ENCODE peak calls at places on chromosomes 1 and 21, in eight cellular contexts. One of them, this sample, is unnamed.

GRCh38 chr1:43418858-43419257 is 29.2 kb downstream of the SZT2 start:
- DNase-seq in tibial nerve: no peak
- DNase-seq in AG10803: no peak
- DNase-seq in brain microvascular endothelial cell: no peak
- DNase-seq in lower leg skin: peak
- DNase-seq in foreskin fibroblast: no peak
- DNase-seq in lung: no peak
- DNase-seq in ovary: no peak
- DNase-seq in this sample: no peak

GRCh38 chr1:187300093-187300492 is 471.3 kb downstream of the PLA2G4A start:
- DNase-seq in lung: no peak
- DNase-seq in AG10803: no peak
- DNase-seq in ovary: no peak
- DNase-seq in tibial nerve: no peak
- DNase-seq in foreskin fibroblast: no peak
- DNase-seq in lower leg skin: no peak
- DNase-seq in brain microvascular endothelial cell: no peak
- DNase-seq in this sample: no peak

GRCh38 chr1:13956386-13956785 is 256.4 kb downstream of the PRDM2 start:
- DNase-seq in brain microvascular endothelial cell: no peak
- DNase-seq in lower leg skin: no peak
- DNase-seq in lung: peak
- DNase-seq in tibial nerve: no peak
- DNase-seq in ovary: no peak
- DNase-seq in AG10803: peak
- DNase-seq in foreskin fibroblast: peak
- DNase-seq in this sample: peak

GRCh38 chr1:235852887-235853286 is 13.8 kb downstream of the LYST start:
- DNase-seq in AG10803: peak
- DNase-seq in lung: no peak
- DNase-seq in foreskin fibroblast: no peak
- DNase-seq in ovary: no peak
- DNase-seq in tibial nerve: no peak
- DNase-seq in brain microvascular endothelial cell: no peak
- DNase-seq in lower leg skin: no peak
- DNase-seq in this sample: peak

GRCh38 chr1:3530931-3531818 is 76.7 kb downstream of the ARHGEF16 start:
- DNase-seq in lung: peak
- DNase-seq in AG10803: peak
- DNase-seq in tibial nerve: peak
- DNase-seq in ovary: peak
- DNase-seq in lower leg skin: peak
- DNase-seq in foreskin fibroblast: peak
- DNase-seq in brain microvascular endothelial cell: peak
- DNase-seq in this sample: peak

GRCh38 chr1:228337711-228338520 is 68.7 kb downstream of the TRIM11 start:
- DNase-seq in brain microvascular endothelial cell: no peak
- DNase-seq in lung: no peak
- DNase-seq in foreskin fibroblast: no peak
- DNase-seq in lower leg skin: peak
- DNase-seq in ovary: peak
- DNase-seq in AG10803: no peak
- DNase-seq in tibial nerve: no peak
- DNase-seq in this sample: no peak

GRCh38 chr1:1046243-1046642 is 26.3 kb downstream of the AGRN start:
- DNase-seq in AG10803: no peak
- DNase-seq in tibial nerve: no peak
- DNase-seq in foreskin fibroblast: no peak
- DNase-seq in lung: no peak
- DNase-seq in ovary: no peak
- DNase-seq in lower leg skin: no peak
- DNase-seq in brain microvascular endothelial cell: no peak
- DNase-seq in this sample: no peak

GRCh38 chr1:111290640-111291039 is at the start of gene CHIA:
- DNase-seq in tibial nerve: no peak
- DNase-seq in brain microvascular endothelial cell: no peak
- DNase-seq in foreskin fibroblast: no peak
- DNase-seq in AG10803: no peak
- DNase-seq in lung: peak
- DNase-seq in ovary: no peak
- DNase-seq in lower leg skin: no peak
- DNase-seq in this sample: peak

GRCh38 chr1:109242387-109242786 is 7.0 kb upstream of the CELSR2 start:
- DNase-seq in lung: no peak
- DNase-seq in brain microvascular endothelial cell: no peak
- DNase-seq in tibial nerve: no peak
- DNase-seq in AG10803: peak
- DNase-seq in ovary: peak
- DNase-seq in lower leg skin: peak
- DNase-seq in foreskin fibroblast: no peak
- DNase-seq in this sample: peak

GRCh38 chr1:207519505-207520399 is 23.8 kb downstream of the CR1 start:
- DNase-seq in tibial nerve: no peak
- DNase-seq in lower leg skin: no peak
- DNase-seq in ovary: no peak
- DNase-seq in brain microvascular endothelial cell: no peak
- DNase-seq in lung: no peak
- DNase-seq in foreskin fibroblast: peak
- DNase-seq in AG10803: peak
- DNase-seq in this sample: peak

GRCh38 chr1:30286241-30286983 is 437.0 kb downstream of the MATN1 start:
- DNase-seq in lung: no peak
- DNase-seq in ovary: no peak
- DNase-seq in lower leg skin: peak
- DNase-seq in foreskin fibroblast: no peak
- DNase-seq in brain microvascular endothelial cell: no peak
- DNase-seq in AG10803: no peak
- DNase-seq in tibial nerve: no peak
- DNase-seq in this sample: no peak

GRCh38 chr1:232767381-232768074 is 37.7 kb upstream of the MAP10 start:
- DNase-seq in ovary: peak
- DNase-seq in foreskin fibroblast: peak
- DNase-seq in lung: no peak
- DNase-seq in tibial nerve: no peak
- DNase-seq in AG10803: peak
- DNase-seq in lower leg skin: peak
- DNase-seq in brain microvascular endothelial cell: peak
- DNase-seq in this sample: peak

GRCh38 chr1:8464987-8465386 is 147.1 kb downstream of the SLC45A1 start:
- DNase-seq in lung: no peak
- DNase-seq in tibial nerve: no peak
- DNase-seq in lower leg skin: no peak
- DNase-seq in ovary: no peak
- DNase-seq in AG10803: peak
- DNase-seq in brain microvascular endothelial cell: no peak
- DNase-seq in foreskin fibroblast: peak
- DNase-seq in this sample: peak

GRCh38 chr1:229947968-229948367 is 119.1 kb upstream of the GALNT2 start:
- DNase-seq in tibial nerve: no peak
- DNase-seq in lung: no peak
- DNase-seq in foreskin fibroblast: no peak
- DNase-seq in lower leg skin: no peak
- DNase-seq in ovary: no peak
- DNase-seq in AG10803: no peak
- DNase-seq in brain microvascular endothelial cell: peak
- DNase-seq in this sample: peak

GRCh38 chr1:32321712-32322291 is 14.2 kb downstream of the MARCKSL1 start:
- DNase-seq in brain microvascular endothelial cell: no peak
- DNase-seq in AG10803: no peak
- DNase-seq in tibial nerve: no peak
- DNase-seq in ovary: no peak
- DNase-seq in foreskin fibroblast: no peak
- DNase-seq in lung: no peak
- DNase-seq in lower leg skin: no peak
- DNase-seq in this sample: no peak

GRCh38 chr1:212792396-212792908 is 758 bp downstream of the TATDN3 start:
- DNase-seq in tibial nerve: no peak
- DNase-seq in AG10803: no peak
- DNase-seq in ovary: no peak
- DNase-seq in brain microvascular endothelial cell: no peak
- DNase-seq in lower leg skin: no peak
- DNase-seq in foreskin fibroblast: no peak
- DNase-seq in lung: no peak
- DNase-seq in this sample: no peak

GRCh38 chr1:231518485-231519035 is 9.9 kb upstream of the TSNAX start:
- DNase-seq in brain microvascular endothelial cell: no peak
- DNase-seq in AG10803: no peak
- DNase-seq in ovary: no peak
- DNase-seq in lower leg skin: no peak
- DNase-seq in foreskin fibroblast: no peak
- DNase-seq in tibial nerve: no peak
- DNase-seq in lung: no peak
- DNase-seq in this sample: no peak

GRCh38 chr1:145751491-145752021 is 32.3 kb downstream of the CD160 start:
- DNase-seq in brain microvascular endothelial cell: peak
- DNase-seq in ovary: no peak
- DNase-seq in lung: no peak
- DNase-seq in tibial nerve: no peak
- DNase-seq in foreskin fibroblast: peak
- DNase-seq in lower leg skin: no peak
- DNase-seq in AG10803: peak
- DNase-seq in this sample: peak

GRCh38 chr1:52482326-52483004 is 70.4 kb downstream of the TUT4 start:
- DNase-seq in lung: no peak
- DNase-seq in tibial nerve: no peak
- DNase-seq in ovary: no peak
- DNase-seq in brain microvascular endothelial cell: no peak
- DNase-seq in AG10803: no peak
- DNase-seq in foreskin fibroblast: no peak
- DNase-seq in lower leg skin: no peak
- DNase-seq in this sample: no peak

GRCh38 chr1:224894915-224895314 is 34.6 kb upstream of the DNAH14 start:
- DNase-seq in brain microvascular endothelial cell: no peak
- DNase-seq in tibial nerve: no peak
- DNase-seq in foreskin fibroblast: peak
- DNase-seq in AG10803: peak
- DNase-seq in lower leg skin: no peak
- DNase-seq in lung: no peak
- DNase-seq in ovary: no peak
- DNase-seq in this sample: peak
- TF ChIP-seq CTCF in brain microvascular endothelial cell: peak
- TF ChIP-seq CTCF in tibial nerve: no peak
- TF ChIP-seq CTCF in foreskin fibroblast: no peak
- TF ChIP-seq CTCF in AG10803: peak
- TF ChIP-seq CTCF in lower leg skin: no peak
- TF ChIP-seq CTCF in lung: no peak
- TF ChIP-seq CTCF in ovary: no peak
- TF ChIP-seq CTCF in this sample: peak

GRCh38 chr1:234584926-234585325 is 25.1 kb downstream of the IRF2BP2 start:
- DNase-seq in AG10803: peak
- DNase-seq in foreskin fibroblast: no peak
- DNase-seq in ovary: no peak
- DNase-seq in lung: no peak
- DNase-seq in tibial nerve: no peak
- DNase-seq in brain microvascular endothelial cell: peak
- DNase-seq in lower leg skin: no peak
- DNase-seq in this sample: no peak

GRCh38 chr1:234588402-234588801 is 21.6 kb downstream of the IRF2BP2 start:
- DNase-seq in brain microvascular endothelial cell: no peak
- DNase-seq in lung: no peak
- DNase-seq in tibial nerve: no peak
- DNase-seq in lower leg skin: no peak
- DNase-seq in ovary: no peak
- DNase-seq in foreskin fibroblast: no peak
- DNase-seq in AG10803: no peak
- DNase-seq in this sample: no peak

GRCh38 chr1:234585333-234586055 is 24.5 kb downstream of the IRF2BP2 start:
- DNase-seq in AG10803: peak
- DNase-seq in ovary: no peak
- DNase-seq in lower leg skin: no peak
- DNase-seq in brain microvascular endothelial cell: peak
- DNase-seq in foreskin fibroblast: no peak
- DNase-seq in lung: no peak
- DNase-seq in tibial nerve: no peak
- DNase-seq in this sample: peak

GRCh38 chr1:234586304-234586703 is 23.7 kb downstream of the IRF2BP2 start:
- DNase-seq in AG10803: no peak
- DNase-seq in brain microvascular endothelial cell: no peak
- DNase-seq in lung: no peak
- DNase-seq in foreskin fibroblast: no peak
- DNase-seq in tibial nerve: no peak
- DNase-seq in ovary: no peak
- DNase-seq in lower leg skin: no peak
- DNase-seq in this sample: no peak

GRCh38 chr1:234586892-234587445 is 23.0 kb downstream of the IRF2BP2 start:
- DNase-seq in ovary: no peak
- DNase-seq in lower leg skin: no peak
- DNase-seq in AG10803: no peak
- DNase-seq in brain microvascular endothelial cell: peak
- DNase-seq in foreskin fibroblast: no peak
- DNase-seq in lung: no peak
- DNase-seq in tibial nerve: no peak
- DNase-seq in this sample: no peak
- H3K4me3 ChIP-seq in ovary: no peak
- H3K4me3 ChIP-seq in lower leg skin: no peak
- H3K4me3 ChIP-seq in AG10803: no peak
- H3K4me3 ChIP-seq in brain microvascular endothelial cell: no peak
- H3K4me3 ChIP-seq in foreskin fibroblast: no peak
- H3K4me3 ChIP-seq in lung: no peak
- H3K4me3 ChIP-seq in tibial nerve: no peak
- H3K4me3 ChIP-seq in this sample: no peak

GRCh38 chr21:24840287-24840686 is 767.0 kb downstream of the MRPL39 start:
- DNase-seq in lung: no peak
- DNase-seq in AG10803: no peak
- DNase-seq in lower leg skin: no peak
- DNase-seq in foreskin fibroblast: no peak
- DNase-seq in brain microvascular endothelial cell: no peak
- DNase-seq in ovary: no peak
- DNase-seq in tibial nerve: no peak
- DNase-seq in this sample: no peak
- TF ChIP-seq CTCF in lung: no peak
- TF ChIP-seq CTCF in AG10803: no peak
- TF ChIP-seq CTCF in lower leg skin: no peak
- TF ChIP-seq CTCF in foreskin fibroblast: no peak
- TF ChIP-seq CTCF in brain microvascular endothelial cell: no peak
- TF ChIP-seq CTCF in ovary: no peak
- TF ChIP-seq CTCF in tibial nerve: no peak
- TF ChIP-seq CTCF in this sample: no peak

DNA sequence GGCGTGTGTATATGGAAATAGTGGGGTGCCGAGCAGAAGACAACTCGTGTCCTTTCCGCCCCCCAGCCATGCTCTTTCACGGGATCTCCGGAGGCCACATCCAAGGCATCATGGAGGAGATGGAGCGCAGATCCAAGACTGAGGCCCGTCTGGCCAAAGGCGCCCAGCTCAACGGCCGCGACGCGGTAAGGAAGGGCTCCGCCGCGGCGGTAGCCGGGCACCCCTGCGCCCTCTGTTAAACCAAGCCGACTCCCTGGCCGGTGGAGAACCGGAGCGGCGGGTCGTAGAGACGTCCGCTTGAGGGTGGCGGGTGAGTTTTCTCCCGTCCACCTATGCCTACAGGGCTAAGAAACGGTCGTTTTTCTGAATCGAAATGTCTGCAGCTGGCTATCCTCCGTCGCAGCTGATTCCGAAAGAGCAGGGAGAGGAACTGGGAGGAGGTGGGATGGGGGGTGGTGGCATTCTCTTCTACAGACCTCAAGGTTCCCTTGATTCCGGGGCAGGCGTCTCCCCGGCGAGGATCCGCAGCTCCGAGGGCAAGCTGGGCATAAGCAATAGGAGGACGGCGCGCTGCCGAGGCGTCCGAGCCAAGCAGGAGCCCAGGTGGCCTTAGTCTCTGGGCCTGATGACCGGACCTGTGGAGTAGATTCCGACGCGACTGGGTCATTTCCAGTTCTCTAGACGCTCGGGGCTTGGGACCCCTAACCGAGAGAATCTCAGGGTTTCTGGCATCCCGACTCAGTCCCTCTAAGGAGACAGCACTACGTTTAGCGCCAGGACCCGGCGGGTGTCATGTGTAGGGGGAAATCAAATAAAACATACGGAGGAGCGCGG is 858 bp downstream of the LHX9 start:
- DNase-seq in lung: no peak
- DNase-seq in tibial nerve: no peak
- DNase-seq in ovary: peak
- DNase-seq in lower leg skin: peak
- DNase-seq in brain microvascular endothelial cell: no peak
- DNase-seq in AG10803: no peak
- DNase-seq in foreskin fibroblast: no peak
- DNase-seq in this sample: no peak
- H3K4me3 ChIP-seq in lung: peak
- H3K4me3 ChIP-seq in tibial nerve: peak
- H3K4me3 ChIP-seq in ovary: peak
- H3K4me3 ChIP-seq in lower leg skin: no peak
- H3K4me3 ChIP-seq in brain microvascular endothelial cell: peak
- H3K4me3 ChIP-seq in AG10803: peak
- H3K4me3 ChIP-seq in foreskin fibroblast: peak
- H3K4me3 ChIP-seq in this sample: peak